ENCODE peak calls at places on chromosomes 11 and 22, in seven cellular contexts. One of them, this sample, is unnamed.

GRCh38 chr11:62687508-62688396 is 1.6 kb downstream of the LRRN4CL start:
- DNase-seq in naive B cell: no peak
- DNase-seq in stimulated activated CD8-positive, alpha-beta memory T cell treated with anti-CD3 and anti-CD28 coated beads, Interleukin-2, amount 100 ng/mL, for 1 hour: no peak
- DNase-seq in Panc1: no peak
- DNase-seq in fibroblast of lung: no peak
- DNase-seq in memory B cell: no peak
- DNase-seq in naive thymus-derived CD8-positive, alpha-beta T cell: no peak
- DNase-seq in this sample: no peak

GRCh38 chr11:36341915-36342314 is 45.8 kb downstream of the PRR5L start:
- DNase-seq in naive B cell: no peak
- DNase-seq in stimulated activated CD8-positive, alpha-beta memory T cell treated with anti-CD3 and anti-CD28 coated beads, Interleukin-2, amount 100 ng/mL, for 1 hour: no peak
- DNase-seq in Panc1: no peak
- DNase-seq in fibroblast of lung: no peak
- DNase-seq in memory B cell: no peak
- DNase-seq in naive thymus-derived CD8-positive, alpha-beta T cell: no peak
- DNase-seq in this sample: no peak

GRCh38 chr11:103596323-103596722 is 440.1 kb upstream of the DDI1 start:
- DNase-seq in naive B cell: no peak
- DNase-seq in stimulated activated CD8-positive, alpha-beta memory T cell treated with anti-CD3 and anti-CD28 coated beads, Interleukin-2, amount 100 ng/mL, for 1 hour: no peak
- DNase-seq in Panc1: no peak
- DNase-seq in fibroblast of lung: peak; percentile 74
- DNase-seq in memory B cell: no peak
- DNase-seq in naive thymus-derived CD8-positive, alpha-beta T cell: no peak
- DNase-seq in this sample: no peak

GRCh38 chr22:24071686-24072085 is 60.6 kb downstream of the CABIN1 start:
- DNase-seq in naive B cell: no peak
- DNase-seq in stimulated activated CD8-positive, alpha-beta memory T cell treated with anti-CD3 and anti-CD28 coated beads, Interleukin-2, amount 100 ng/mL, for 1 hour: no peak
- DNase-seq in Panc1: no peak
- DNase-seq in fibroblast of lung: no peak
- DNase-seq in memory B cell: no peak
- DNase-seq in naive thymus-derived CD8-positive, alpha-beta T cell: no peak
- DNase-seq in this sample: no peak

GRCh38 chr22:49767355-49768062 is 60.2 kb downstream of the BRD1 start:
- DNase-seq in naive B cell: peak; percentile 12
- DNase-seq in stimulated activated CD8-positive, alpha-beta memory T cell treated with anti-CD3 and anti-CD28 coated beads, Interleukin-2, amount 100 ng/mL, for 1 hour: no peak
- DNase-seq in Panc1: peak; percentile 28
- DNase-seq in fibroblast of lung: peak; percentile 38
- DNase-seq in memory B cell: peak; percentile 26
- DNase-seq in naive thymus-derived CD8-positive, alpha-beta T cell: peak; percentile 54
- DNase-seq in this sample: no peak

GRCh38 chr22:40335358-40335757 is 10.9 kb upstream of the ADSL start:
- DNase-seq in naive B cell: no peak
- DNase-seq in stimulated activated CD8-positive, alpha-beta memory T cell treated with anti-CD3 and anti-CD28 coated beads, Interleukin-2, amount 100 ng/mL, for 1 hour: no peak
- DNase-seq in Panc1: no peak
- DNase-seq in fibroblast of lung: no peak
- DNase-seq in memory B cell: no peak
- DNase-seq in naive thymus-derived CD8-positive, alpha-beta T cell: no peak
- DNase-seq in this sample: no peak

GRCh38 chr22:45962756-45963155 is 14.2 kb downstream of the WNT7B start:
- DNase-seq in naive B cell: no peak
- DNase-seq in stimulated activated CD8-positive, alpha-beta memory T cell treated with anti-CD3 and anti-CD28 coated beads, Interleukin-2, amount 100 ng/mL, for 1 hour: no peak
- DNase-seq in Panc1: no peak
- DNase-seq in fibroblast of lung: peak; percentile 15
- DNase-seq in memory B cell: no peak
- DNase-seq in naive thymus-derived CD8-positive, alpha-beta T cell: no peak
- DNase-seq in this sample: no peak

GRCh38 chr11:121723261-121723741 is 270.5 kb upstream of the SORL1-AS1 start:
- DNase-seq in naive B cell: no peak
- DNase-seq in stimulated activated CD8-positive, alpha-beta memory T cell treated with anti-CD3 and anti-CD28 coated beads, Interleukin-2, amount 100 ng/mL, for 1 hour: no peak
- DNase-seq in Panc1: no peak
- DNase-seq in fibroblast of lung: peak; percentile 60
- DNase-seq in memory B cell: no peak
- DNase-seq in naive thymus-derived CD8-positive, alpha-beta T cell: no peak
- DNase-seq in this sample: no peak

GRCh38 chr11:34331329-34331728 is 26.5 kb downstream of the ABTB2 start:
- DNase-seq in naive B cell: no peak
- DNase-seq in stimulated activated CD8-positive, alpha-beta memory T cell treated with anti-CD3 and anti-CD28 coated beads, Interleukin-2, amount 100 ng/mL, for 1 hour: no peak
- DNase-seq in Panc1: no peak
- DNase-seq in fibroblast of lung: peak; percentile 83
- DNase-seq in memory B cell: no peak
- DNase-seq in naive thymus-derived CD8-positive, alpha-beta T cell: no peak
- DNase-seq in this sample: no peak

GRCh38 chr11:2302280-2302843 is 549 bp downstream of the TSPAN32 start:
- DNase-seq in naive B cell: peak; percentile 28
- DNase-seq in stimulated activated CD8-positive, alpha-beta memory T cell treated with anti-CD3 and anti-CD28 coated beads, Interleukin-2, amount 100 ng/mL, for 1 hour: no peak
- DNase-seq in Panc1: no peak
- DNase-seq in fibroblast of lung: no peak
- DNase-seq in memory B cell: no peak
- DNase-seq in naive thymus-derived CD8-positive, alpha-beta T cell: peak; percentile 51
- DNase-seq in this sample: no peak

GRCh38 chr11:42542336-42542735 is 769.5 kb upstream of the API5 start:
- DNase-seq in naive B cell: no peak
- DNase-seq in stimulated activated CD8-positive, alpha-beta memory T cell treated with anti-CD3 and anti-CD28 coated beads, Interleukin-2, amount 100 ng/mL, for 1 hour: no peak
- DNase-seq in Panc1: no peak
- DNase-seq in fibroblast of lung: no peak
- DNase-seq in memory B cell: no peak
- DNase-seq in naive thymus-derived CD8-positive, alpha-beta T cell: no peak
- DNase-seq in this sample: no peak